ENCODE peak calls at places on chromosomes 16 and 17, in nine cellular contexts. N, M, T, L, I, J, C, W and R are unnamed samples.

GRCh38 chr16:81738831-81739496 is 40.1 kb upstream of the PLCG2 start:
- DNase-seq in N (no peak), M (no peak), T (no peak), L (no peak), I (no peak), J (no peak), C (peak; percentile 63), W (no peak), R (no peak)

GRCh38 chr16:78307824-78308528 is 208.5 kb downstream of the WWOX start:
- DNase-seq in N (no peak), M (no peak), T (peak; percentile 37), L (no peak), I (no peak), J (no peak), C (no peak), W (no peak), R (no peak)

GRCh38 chr16:84436196-84436595 is 67.9 kb downstream of the ATP2C2 start:
- DNase-seq in N (no peak), M (no peak), T (no peak), L (no peak), I (no peak), J (no peak), C (no peak), W (no peak), R (no peak)

GRCh38 chr16:49623501-49624266 is 232.2 kb downstream of the ZNF423 start:
- DNase-seq in N (no peak), M (no peak), T (no peak), L (no peak), I (no peak), J (no peak), C (no peak), W (no peak), R (no peak)

GRCh38 chr17:740240-741055 is 8.1 kb downstream of the TLCD3A start:
- DNase-seq in N (no peak), M (no peak), T (no peak), L (no peak), I (no peak), J (no peak), C (no peak), W (no peak), R (no peak)

GRCh38 chr16:635573-636205 is 416 bp downstream of the METTL26 start:
- DNase-seq in N (peak; percentile 43), M (no peak), T (no peak), L (no peak), I (no peak), J (peak; percentile 4), C (no peak), W (no peak), R (no peak)

GRCh38 chr16:81500833-81501521 is 56.4 kb downstream of the CMIP start:
- DNase-seq in N (no peak), M (peak; percentile 87), T (no peak), L (no peak), I (no peak), J (no peak), C (no peak), W (peak; percentile 72), R (no peak)

GRCh38 chr16:3610698-3611144 is 685 bp downstream of the SLX4 start:
- DNase-seq in N (peak; percentile 48), M (peak; percentile 8), T (peak; percentile 8), L (no peak), I (no peak), J (no peak), C (no peak), W (peak; percentile 40), R (no peak)

GRCh38 chr17:42103221-42103954 is 5.1 kb upstream of the ZNF385C start:
- DNase-seq in N (no peak), M (no peak), T (no peak), L (no peak), I (no peak), J (no peak), C (no peak), W (no peak), R (no peak)

GRCh38 chr17:10618202-10618635 is 38.9 kb downstream of the MYH3 start:
- DNase-seq in N (peak; percentile 84), M (peak; percentile 57), T (peak; percentile 92), L (no peak), I (peak; percentile 42), J (peak; percentile 73), C (peak; percentile 39), W (peak; percentile 74), R (peak; percentile 24)

GRCh38 chr16:58040945-58041627 is 15.5 kb downstream of the MMP15 start:
- DNase-seq in N (no peak), M (no peak), T (no peak), L (no peak), I (no peak), J (no peak), C (no peak), W (no peak), R (no peak)